ENCODE peak calls at places on chromosome 5, in eight cellular contexts. Z is stomach, K is tibial nerve, T is H1, W is K562, N is A549, H is SK-N-SH, R is ovary. X is an unnamed sample.

GRCh38 chr5:145980257-145980656 is 43.9 kb downstream of the SH3RF2 start:
- DNase-seq in Z (no peak), K (no peak), T (no peak), W (no peak), N (no peak), H (no peak), R (no peak), X (no peak)

GRCh38 chr5:142969624-142970439 is 199.7 kb downstream of the ARHGAP26 start:
- DNase-seq in Z (no peak), K (no peak), T (no peak), W (no peak), N (no peak), H (no peak), R (no peak), X (no peak)

GRCh38 chr5:135691116-135691515 is 112.3 kb upstream of the CXCL14 start:
- DNase-seq in Z (no peak), K (no peak), T (peak; percentile 32), W (no peak), N (no peak), H (no peak), R (no peak), X (no peak)

GRCh38 chr5:66828551-66829421 is 232.6 kb downstream of the MAST4 start:
- DNase-seq in Z (peak; percentile 64), K (peak; percentile 47), T (peak; percentile 57), W (no peak), N (no peak), H (peak; percentile 39), R (peak; percentile 54), X (peak; percentile 80)

GRCh38 chr5:37665889-37666288 is 174.0 kb downstream of the GDNF start:
- DNase-seq in Z (no peak), K (no peak), T (no peak), W (no peak), N (no peak), H (no peak), R (peak; percentile 49), X (peak; percentile 83)

GRCh38 chr5:51468196-51468595 is 84.9 kb downstream of the ISL1 start:
- DNase-seq in Z (no peak), K (no peak), T (no peak), W (no peak), N (no peak), H (no peak), R (no peak), X (no peak)

GRCh38 chr5:80231243-80231642 is 24.6 kb downstream of the SERINC5 start:
- DNase-seq in Z (no peak), K (no peak), T (no peak), W (no peak), N (peak; percentile 31), H (no peak), R (no peak), X (no peak)

GRCh38 chr5:149046196-149046829 is 16.5 kb downstream of the SH3TC2 start:
- DNase-seq in Z (no peak), K (no peak), T (no peak), W (peak; percentile 15), N (no peak), H (no peak), R (no peak), X (no peak)

GRCh38 chr5:149140197-149141002 is 893 bp upstream of the ABLIM3 start:
- DNase-seq in Z (no peak), K (no peak), T (no peak), W (no peak), N (no peak), H (no peak), R (no peak), X (no peak)

GRCh38 chr5:157252741-157253465 is 13.0 kb upstream of the CYFIP2 start:
- DNase-seq in Z (no peak), K (no peak), T (no peak), W (no peak), N (no peak), H (peak; percentile 33), R (no peak), X (no peak)

GRCh38 chr5:16413461-16413860 is 52.1 kb downstream of the ZNF622 start:
- DNase-seq in Z (no peak), K (no peak), T (no peak), W (no peak), N (no peak), H (no peak), R (no peak), X (no peak)

GRCh38 chr5:93717162-93717561 is 24.2 kb downstream of the POU5F2 start:
- DNase-seq in Z (no peak), K (no peak), T (no peak), W (no peak), N (peak; percentile 31), H (no peak), R (no peak), X (no peak)

GRCh38 chr5:5404376-5404775 is 18.1 kb upstream of the ICE1 start:
- DNase-seq in Z (no peak), K (no peak), T (no peak), W (no peak), N (no peak), H (no peak), R (no peak), X (no peak)

GRCh38 chr5:95872333-95873268 is 50.1 kb upstream of the GLRX start:
- DNase-seq in Z (no peak), K (no peak), T (no peak), W (no peak), N (no peak), H (no peak), R (no peak), X (no peak)

GRCh38 chr5:95873351-95873750 is 50.8 kb upstream of the GLRX start:
- DNase-seq in Z (no peak), K (no peak), T (no peak), W (no peak), N (no peak), H (no peak), R (no peak), X (no peak)

GRCh38 chr5:95866431-95867063 is 44.0 kb upstream of the GLRX start:
- DNase-seq in Z (no peak), K (no peak), T (no peak), W (no peak), N (no peak), H (no peak), R (no peak), X (no peak)

GRCh38 chr5:95871407-95871806 is 48.9 kb upstream of the GLRX start:
- DNase-seq in Z (no peak), K (no peak), T (no peak), W (no peak), N (no peak), H (no peak), R (no peak), X (no peak)

DNA sequence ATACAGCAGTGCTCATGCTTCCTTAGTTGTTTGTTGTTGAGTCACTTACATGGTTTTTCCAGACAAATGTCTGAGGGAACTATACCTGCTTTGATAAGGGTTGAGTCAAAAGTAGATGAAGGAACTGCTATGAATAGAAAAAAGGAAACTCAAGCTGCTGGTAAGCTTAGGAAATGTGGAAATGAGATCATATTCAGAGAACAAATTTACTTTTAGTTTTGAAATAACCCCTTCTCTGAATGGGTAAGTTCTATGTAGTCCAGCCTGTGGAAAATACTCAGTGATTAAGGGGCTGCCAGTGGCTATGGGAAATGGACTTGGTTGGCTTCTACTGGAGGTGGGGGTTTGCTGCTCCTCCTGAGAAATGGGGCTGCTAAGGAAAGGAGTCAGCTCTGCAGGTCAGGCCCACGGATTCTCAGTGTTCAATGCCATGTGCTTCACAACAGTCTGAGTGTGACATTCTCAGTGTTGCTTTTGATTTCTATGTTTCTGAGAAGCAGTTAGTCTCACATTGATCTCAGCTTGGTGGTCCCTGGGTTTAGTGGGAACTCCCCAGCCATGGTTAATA is 47.7 kb upstream of the GLRX start:
- DNase-seq in Z (no peak), K (no peak), T (no peak), W (no peak), N (no peak), H (no peak), R (no peak), X (no peak)
- H3K4me3 ChIP-seq in Z (no peak overlapping the region), K (no peak overlapping the region), T (no peak overlapping the region), W (no peak overlapping the region), N (no peak overlapping the region), H (no peak overlapping the region), R (no peak overlapping the region), X (no peak overlapping the region)

DNA sequence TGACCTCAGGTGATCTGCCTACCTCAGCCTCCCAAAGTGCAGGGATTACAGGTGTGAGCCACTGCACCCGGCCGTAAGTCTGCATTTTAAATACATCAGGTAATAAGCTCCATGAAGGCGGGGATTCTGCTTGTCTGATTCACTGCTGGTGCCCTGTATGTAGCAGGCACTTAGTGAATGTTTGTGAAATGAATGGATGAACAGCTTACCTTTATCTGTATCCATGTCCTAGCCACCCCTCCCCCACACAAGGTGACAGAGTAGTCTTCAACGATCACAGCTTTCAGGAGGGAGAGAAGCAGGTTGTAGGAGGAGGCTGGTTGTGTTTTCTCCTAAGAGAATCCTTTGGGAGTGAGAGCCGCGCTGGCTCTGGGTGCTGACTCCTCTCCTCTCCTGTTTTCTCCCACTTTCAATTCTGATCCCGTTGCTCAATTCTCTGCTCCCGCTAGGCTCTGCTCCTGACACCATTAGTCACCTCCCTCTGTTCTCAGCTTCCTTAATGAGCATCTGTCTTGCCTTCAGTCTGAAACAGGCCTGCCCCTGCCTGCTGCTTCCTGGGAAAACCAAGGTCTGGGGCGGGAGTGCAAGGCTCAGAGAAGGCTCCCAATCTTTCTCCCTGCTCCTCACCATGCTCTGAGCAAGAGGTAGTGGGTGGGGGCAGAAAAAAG is 88.8 kb upstream of the CTNNA1 start:
- DNase-seq in Z (no peak), K (no peak), T (no peak), W (no peak), N (no peak), H (no peak), R (no peak), X (no peak)
- TF ChIP-seq EP300 in Z (no peak), K (no peak), T (no peak), W (no peak), N (no peak), H (no peak), R (no peak), X (no peak)

DNA sequence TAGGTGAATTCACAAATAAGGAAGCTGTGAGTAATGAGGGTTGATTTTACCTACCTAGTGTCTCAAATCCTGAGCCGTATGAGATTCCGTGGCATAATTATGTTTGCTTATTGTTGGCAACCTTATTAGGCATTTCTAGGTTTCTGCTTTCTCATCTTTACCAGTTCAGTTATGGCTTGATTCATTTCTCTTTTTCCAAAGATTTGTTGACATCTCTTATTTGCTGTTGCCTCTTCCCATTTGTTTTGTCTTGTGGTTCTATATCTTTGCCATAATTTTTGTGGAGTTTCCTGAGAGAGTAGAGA is 470 bp downstream of the IL31RA start:
- DNase-seq in Z (no peak), K (no peak), T (no peak), W (no peak), N (no peak), H (no peak), R (no peak), X (no peak)
- H3K4me3 ChIP-seq in Z (no peak overlapping the region), K (no peak overlapping the region), T (no peak overlapping the region), W (no peak overlapping the region), N (no peak overlapping the region), H (no peak overlapping the region), R (no peak overlapping the region), X (no peak overlapping the region)

GRCh38 chr5:87539839-87540238 is 127.1 kb upstream of the CCNH start:
- DNase-seq in Z (no peak), K (no peak), T (no peak), W (no peak), N (no peak), H (no peak), R (no peak), X (no peak)

GRCh38 chr5:87536365-87536764 is 123.6 kb upstream of the CCNH start:
- DNase-seq in Z (no peak), K (no peak), T (no peak), W (no peak), N (no peak), H (no peak), R (no peak), X (no peak)

GRCh38 chr5:87541668-87542067 is 128.9 kb upstream of the CCNH start:
- DNase-seq in Z (no peak), K (no peak), T (no peak), W (no peak), N (no peak), H (no peak), R (no peak), X (no peak)

GRCh38 chr5:87541033-87541432 is 128.3 kb upstream of the CCNH start:
- DNase-seq in Z (no peak), K (peak; percentile 77), T (no peak), W (no peak), N (peak; percentile 33), H (peak; percentile 19), R (peak; percentile 51), X (peak; percentile 90)
- TF ChIP-seq EP300 in Z (no peak), K (no peak), T (no peak), W (no peak), N (no peak), H (no peak), R (no peak), X (no peak)